ENCODE peak calls at places on chromosome 15, in nine cellular contexts. L is NCI-H1436; S is left ventricle myocardium inferior; H is AG20443; W is Calu3; P is fibroblast of mammary gland; A is NCI-H69; T is activated naive CD4-positive, alpha-beta T cell treated with anti-CD3 and anti-CD28 coated beads, Interleukin-2, amount 50 U/mL, for 16 hours; U is CD4-positive, alpha-beta T cell. X is an unnamed sample.

GRCh38 chr15:92747047-92747446 is 91.5 kb upstream of the FAM174B start:
- DNase-seq in U (no peak), W (no peak), S (no peak), A (no peak), H (no peak), L (no peak), P (no peak), T (no peak), X (no peak)

GRCh38 chr15:66893294-66893693 is 172.1 kb upstream of the SMAD3 start:
- DNase-seq in T (no peak), L (no peak), S (no peak), H (no peak), U (no peak), P (no peak), W (no peak), A (no peak), X (no peak)

GRCh38 chr15:76177491-76178040 is 117.8 kb downstream of the TMEM266 start:
- DNase-seq in A (no peak), S (peak), T (no peak), U (no peak), W (peak), P (peak), L (no peak), H (peak), X (peak)

GRCh38 chr15:25807063-25807462 is 56.1 kb downstream of the ATP10A start:
- DNase-seq in A (no peak), H (no peak), L (no peak), S (no peak), U (no peak), W (no peak), T (no peak), P (no peak), X (no peak)

GRCh38 chr15:74170845-74171578 is 2.5 kb upstream of the ISLR start:
- DNase-seq in W (no peak), H (no peak), A (peak), U (no peak), P (no peak), T (no peak), L (no peak), S (no peak), X (no peak)

GRCh38 chr15:98649621-98649995 is 1.3 kb downstream of the IGF1R start:
- DNase-seq in T (peak), L (no peak), W (peak), A (peak), P (no peak), S (peak), H (peak), U (peak), X (peak)

GRCh38 chr15:45314960-45315359 is 62.9 kb downstream of the SLC28A2 start:
- DNase-seq in H (peak), P (peak), W (no peak), T (no peak), U (no peak), S (no peak), A (no peak), L (no peak), X (no peak)

GRCh38 chr15:74336061-74337005 is 31.1 kb downstream of the CYP11A1 start:
- DNase-seq in A (no peak), S (no peak), H (peak), P (peak), L (no peak), T (no peak), U (no peak), W (no peak), X (no peak)

GRCh38 chr15:84981711-84982300 is at the start of gene PDE8A:
- DNase-seq in W (peak), P (peak), U (no peak), S (peak), T (no peak), L (no peak), H (peak), A (peak), X (peak)

GRCh38 chr15:32844118-32844711 is 126.4 kb downstream of the GREM1 start:
- DNase-seq in S (no peak), H (no peak), W (no peak), P (peak), L (peak), U (no peak), T (no peak), A (peak), X (no peak)

GRCh38 chr15:44045661-44046060 is 149.4 kb downstream of the FRMD5 start:
- DNase-seq in U (no peak), H (no peak), S (no peak), A (no peak), T (no peak), P (no peak), L (no peak), W (no peak), X (no peak)

GRCh38 chr15:59691194-59691805 is 2.2 kb upstream of the BNIP2 start:
- DNase-seq in U (peak), P (peak), A (peak), H (peak), W (peak), L (peak), S (no peak), T (peak), X (peak)

GRCh38 chr15:80342148-80342547 is 62.0 kb upstream of the ARNT2 start:
- DNase-seq in U (no peak), S (no peak), P (no peak), A (no peak), L (no peak), W (no peak), T (no peak), H (no peak), X (no peak)

GRCh38 chr15:73558529-73558928 is 74.7 kb downstream of the NPTN start:
- DNase-seq in L (no peak), P (peak), W (no peak), H (no peak), U (no peak), S (no peak), A (no peak), T (no peak), X (no peak)

GRCh38 chr15:85421116-85421925 is 40.9 kb downstream of the AKAP13 start:
- DNase-seq in A (no peak), P (no peak), H (peak), U (no peak), T (no peak), S (no peak), L (no peak), W (no peak), X (no peak)

GRCh38 chr15:101131489-101132389 is 120.1 kb downstream of the CHSY1 start:
- DNase-seq in L (no peak), A (no peak), T (no peak), U (no peak), P (no peak), S (no peak), W (no peak), H (no peak), X (no peak)

GRCh38 chr15:31511707-31512310 is 185.2 kb downstream of the KLF13 start:
- DNase-seq in W (no peak), S (no peak), T (peak), P (no peak), U (no peak), H (no peak), L (no peak), A (no peak), X (no peak)

GRCh38 chr15:40322531-40323238 is 807 bp upstream of the INAFM2 start:
- DNase-seq in S (no peak), A (peak), H (no peak), P (no peak), L (no peak), W (no peak), U (no peak), T (no peak), X (no peak)

GRCh38 chr15:58734859-58735258 is 14.6 kb downstream of the ADAM10 start:
- DNase-seq in H (no peak), W (no peak), U (no peak), L (no peak), P (peak), A (no peak), S (no peak), T (no peak), X (no peak)

GRCh38 chr15:30990451-30991300 is 752 bp downstream of the MTMR10 start:
- DNase-seq in P (peak), U (no peak), L (no peak), H (peak), W (no peak), T (no peak), S (no peak), A (peak), X (no peak)

GRCh38 chr15:99439524-99439835 is 126.3 kb upstream of the MEF2A start:
- DNase-seq in W (no peak), H (no peak), S (no peak), A (no peak), U (no peak), T (no peak), P (no peak), L (no peak), X (no peak)

GRCh38 chr15:97904196-97904572 is 56.3 kb upstream of the ARRDC4 start:
- DNase-seq in H (peak), A (peak), U (no peak), P (peak), W (peak), T (no peak), S (peak), L (peak), X (peak)

GRCh38 chr15:69509131-69509530 is 56.5 kb downstream of the RPLP1 start:
- DNase-seq in T (no peak), H (peak), W (no peak), L (no peak), U (no peak), A (no peak), P (no peak), S (no peak), X (no peak)

GRCh38 chr15:52331490-52332240 is 36.1 kb upstream of the MYO5C start:
- DNase-seq in P (peak), L (peak), W (peak), S (no peak), T (peak), U (peak), A (peak), H (peak), X (no peak)

GRCh38 chr15:66822106-66822505 is 120.1 kb downstream of the SMAD6 start:
- DNase-seq in S (no peak), H (no peak), A (no peak), T (no peak), U (no peak), W (no peak), P (no peak), L (no peak), X (no peak)

GRCh38 chr15:87724330-87724729 is 532.2 kb downstream of the NTRK3 start:
- DNase-seq in A (no peak), P (no peak), H (no peak), T (no peak), U (no peak), L (no peak), W (no peak), S (no peak), X (no peak)